ENCODE peak calls at places on chromosomes 3 and 15, in six cellular contexts. One of them, this sample, is unnamed.

GRCh38 chr15:31459011-31459748 is 132.5 kb downstream of the KLF13 start:
- DNase-seq in BE2C: no peak
- DNase-seq in WERI-Rb-1: no peak
- DNase-seq in heart left ventricle: no peak
- DNase-seq in astrocyte of the spinal cord: no peak
- DNase-seq in mammary epithelial cell: peak
- DNase-seq in this sample: peak

GRCh38 chr15:47384316-47384715 is 333.0 kb upstream of the SEMA6D start:
- DNase-seq in BE2C: peak
- DNase-seq in WERI-Rb-1: peak
- DNase-seq in heart left ventricle: peak
- DNase-seq in astrocyte of the spinal cord: peak
- DNase-seq in mammary epithelial cell: peak
- DNase-seq in this sample: peak

GRCh38 chr3:73516656-73517055 is 108.1 kb downstream of the PDZRN3 start:
- DNase-seq in BE2C: no peak
- DNase-seq in WERI-Rb-1: no peak
- DNase-seq in heart left ventricle: peak
- DNase-seq in astrocyte of the spinal cord: no peak
- DNase-seq in mammary epithelial cell: no peak
- DNase-seq in this sample: no peak

GRCh38 chr3:141055136-141055535 is 4.0 kb downstream of the SPSB4 start:
- DNase-seq in BE2C: no peak
- DNase-seq in WERI-Rb-1: no peak
- DNase-seq in heart left ventricle: no peak
- DNase-seq in astrocyte of the spinal cord: no peak
- DNase-seq in mammary epithelial cell: no peak
- DNase-seq in this sample: no peak

GRCh38 chr3:111051354-111051753 is 20.3 kb upstream of the NECTIN3 start:
- DNase-seq in BE2C: no peak
- DNase-seq in WERI-Rb-1: no peak
- DNase-seq in heart left ventricle: no peak
- DNase-seq in astrocyte of the spinal cord: no peak
- DNase-seq in mammary epithelial cell: no peak
- DNase-seq in this sample: no peak

GRCh38 chr15:88792342-88793282 is 10.6 kb upstream of the ACAN start:
- DNase-seq in BE2C: no peak
- DNase-seq in WERI-Rb-1: no peak
- DNase-seq in heart left ventricle: no peak
- DNase-seq in astrocyte of the spinal cord: no peak
- DNase-seq in mammary epithelial cell: peak
- DNase-seq in this sample: no peak

GRCh38 chr15:66016199-66016598 is 146.9 kb downstream of the RAB11A start:
- DNase-seq in BE2C: no peak
- DNase-seq in WERI-Rb-1: no peak
- DNase-seq in heart left ventricle: no peak
- DNase-seq in astrocyte of the spinal cord: no peak
- DNase-seq in mammary epithelial cell: no peak
- DNase-seq in this sample: no peak

GRCh38 chr3:123110953-123111615 is 44.3 kb downstream of the PDIA5 start:
- DNase-seq in BE2C: no peak
- DNase-seq in WERI-Rb-1: peak
- DNase-seq in heart left ventricle: no peak
- DNase-seq in astrocyte of the spinal cord: no peak
- DNase-seq in mammary epithelial cell: no peak
- DNase-seq in this sample: no peak

GRCh38 chr3:128226794-128227399 is 73.6 kb downstream of the EEFSEC start:
- DNase-seq in BE2C: peak
- DNase-seq in WERI-Rb-1: peak
- DNase-seq in heart left ventricle: no peak
- DNase-seq in astrocyte of the spinal cord: peak
- DNase-seq in mammary epithelial cell: peak
- DNase-seq in this sample: peak

GRCh38 chr15:31843426-31844055 is 186.8 kb upstream of the CHRNA7 start:
- DNase-seq in BE2C: no peak
- DNase-seq in WERI-Rb-1: no peak
- DNase-seq in heart left ventricle: no peak
- DNase-seq in astrocyte of the spinal cord: no peak
- DNase-seq in mammary epithelial cell: no peak
- DNase-seq in this sample: no peak

GRCh38 chr15:33396457-33396856 is 85.7 kb downstream of the RYR3 start:
- DNase-seq in BE2C: no peak
- DNase-seq in WERI-Rb-1: no peak
- DNase-seq in heart left ventricle: no peak
- DNase-seq in astrocyte of the spinal cord: no peak
- DNase-seq in mammary epithelial cell: no peak
- DNase-seq in this sample: no peak

GRCh38 chr15:63495780-63496179 is 8.6 kb upstream of the USP3 start:
- DNase-seq in BE2C: peak
- DNase-seq in WERI-Rb-1: peak
- DNase-seq in heart left ventricle: no peak
- DNase-seq in astrocyte of the spinal cord: no peak
- DNase-seq in mammary epithelial cell: no peak
- DNase-seq in this sample: no peak

GRCh38 chr3:141629950-141630349 is 108.1 kb upstream of the RNF7 start:
- DNase-seq in BE2C: no peak
- DNase-seq in WERI-Rb-1: no peak
- DNase-seq in heart left ventricle: no peak
- DNase-seq in astrocyte of the spinal cord: no peak
- DNase-seq in mammary epithelial cell: no peak
- DNase-seq in this sample: no peak

GRCh38 chr3:42653560-42654330 is at the start of gene ZBTB47:
- DNase-seq in BE2C: no peak
- DNase-seq in WERI-Rb-1: no peak
- DNase-seq in heart left ventricle: peak
- DNase-seq in astrocyte of the spinal cord: no peak
- DNase-seq in mammary epithelial cell: peak
- DNase-seq in this sample: no peak

GRCh38 chr3:42651248-42652091 is 2.0 kb upstream of the ZBTB47 start:
- DNase-seq in BE2C: no peak
- DNase-seq in WERI-Rb-1: no peak
- DNase-seq in heart left ventricle: no peak
- DNase-seq in astrocyte of the spinal cord: peak
- DNase-seq in mammary epithelial cell: peak
- DNase-seq in this sample: peak

GRCh38 chr3:42652611-42653302 is 740 bp upstream of the ZBTB47 start:
- DNase-seq in BE2C: peak
- DNase-seq in WERI-Rb-1: peak
- DNase-seq in heart left ventricle: peak
- DNase-seq in astrocyte of the spinal cord: peak
- DNase-seq in mammary epithelial cell: peak
- DNase-seq in this sample: peak

GRCh38 chr3:42653303-42653559 is 266 bp upstream of the ZBTB47 start:
- DNase-seq in BE2C: no peak
- DNase-seq in WERI-Rb-1: no peak
- DNase-seq in heart left ventricle: no peak
- DNase-seq in astrocyte of the spinal cord: no peak
- DNase-seq in mammary epithelial cell: no peak
- DNase-seq in this sample: no peak

DNA sequence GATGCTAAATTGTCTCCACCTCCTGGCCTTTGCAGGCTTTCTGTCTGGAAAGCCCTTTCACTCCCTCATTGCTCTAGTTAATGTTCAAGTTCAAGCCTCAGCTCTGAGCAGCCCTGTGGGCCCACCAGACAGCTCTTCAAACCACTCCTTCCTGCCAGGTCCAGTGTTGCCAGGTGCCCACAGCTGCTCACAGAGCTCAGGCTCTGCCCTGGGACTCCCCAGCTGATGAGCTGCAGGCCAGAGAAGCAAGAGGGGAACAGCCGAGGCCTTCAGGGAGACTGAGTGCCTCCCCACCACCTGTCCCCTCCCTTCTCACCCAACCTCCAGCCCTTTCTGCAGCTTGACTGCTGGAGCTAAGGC is 1.3 kb upstream of the ZBTB47 start:
- DNase-seq in BE2C: no peak
- DNase-seq in WERI-Rb-1: no peak
- DNase-seq in heart left ventricle: no peak
- DNase-seq in astrocyte of the spinal cord: no peak
- DNase-seq in mammary epithelial cell: no peak
- DNase-seq in this sample: no peak
- TF ChIP-seq CTCF in BE2C: no peak
- TF ChIP-seq CTCF in WERI-Rb-1: no peak
- TF ChIP-seq CTCF in heart left ventricle: no peak
- TF ChIP-seq CTCF in astrocyte of the spinal cord: no peak
- TF ChIP-seq CTCF in mammary epithelial cell: no peak
- TF ChIP-seq CTCF in this sample: no peak

GRCh38 chr15:62449638-62450037 is 284.6 kb upstream of the C2CD4B start:
- DNase-seq in BE2C: no peak
- DNase-seq in WERI-Rb-1: no peak
- DNase-seq in heart left ventricle: no peak
- DNase-seq in astrocyte of the spinal cord: no peak
- DNase-seq in mammary epithelial cell: no peak
- DNase-seq in this sample: no peak

GRCh38 chr15:62444104-62445027 is 279.3 kb upstream of the C2CD4B start:
- DNase-seq in BE2C: no peak
- DNase-seq in WERI-Rb-1: no peak
- DNase-seq in heart left ventricle: no peak
- DNase-seq in astrocyte of the spinal cord: peak
- DNase-seq in mammary epithelial cell: peak
- DNase-seq in this sample: peak

GRCh38 chr15:62447742-62448141 is 282.7 kb upstream of the C2CD4B start:
- DNase-seq in BE2C: no peak
- DNase-seq in WERI-Rb-1: no peak
- DNase-seq in heart left ventricle: peak
- DNase-seq in astrocyte of the spinal cord: no peak
- DNase-seq in mammary epithelial cell: no peak
- DNase-seq in this sample: no peak

GRCh38 chr15:62446984-62447383 is 281.9 kb upstream of the C2CD4B start:
- DNase-seq in BE2C: no peak
- DNase-seq in WERI-Rb-1: no peak
- DNase-seq in heart left ventricle: no peak
- DNase-seq in astrocyte of the spinal cord: no peak
- DNase-seq in mammary epithelial cell: no peak
- DNase-seq in this sample: no peak

DNA sequence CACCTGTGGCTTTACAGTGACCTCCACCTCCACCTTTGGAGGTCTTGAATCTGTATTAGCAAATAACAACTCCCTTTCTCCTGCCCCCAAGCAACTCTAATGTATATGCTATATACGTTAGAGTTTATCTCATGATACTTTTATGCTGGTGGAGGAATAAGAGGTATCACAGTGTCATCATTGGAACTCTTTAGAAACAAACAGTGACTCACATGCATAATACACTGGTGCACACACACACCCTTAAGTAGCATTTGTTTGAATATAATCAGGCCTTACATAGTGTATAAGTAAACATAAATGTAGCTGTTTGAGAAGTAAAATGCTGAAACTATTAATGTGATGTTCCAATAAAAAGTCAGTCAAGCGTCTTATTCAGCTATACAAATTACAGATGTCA is 280.2 kb upstream of the C2CD4B start:
- DNase-seq in BE2C: no peak
- DNase-seq in WERI-Rb-1: no peak
- DNase-seq in heart left ventricle: no peak
- DNase-seq in astrocyte of the spinal cord: peak
- DNase-seq in mammary epithelial cell: peak
- DNase-seq in this sample: peak
- H3K4me3 ChIP-seq in BE2C: no peak
- H3K4me3 ChIP-seq in WERI-Rb-1: no peak
- H3K4me3 ChIP-seq in heart left ventricle: no peak
- H3K4me3 ChIP-seq in astrocyte of the spinal cord: no peak
- H3K4me3 ChIP-seq in mammary epithelial cell: no peak
- H3K4me3 ChIP-seq in this sample: no peak

GRCh38 chr3:42600958-42601675 is 631 bp downstream of the NKTR start:
- DNase-seq in BE2C: no peak
- DNase-seq in WERI-Rb-1: no peak
- DNase-seq in heart left ventricle: peak
- DNase-seq in astrocyte of the spinal cord: peak
- DNase-seq in mammary epithelial cell: peak
- DNase-seq in this sample: peak

GRCh38 chr3:42605550-42606173 is 5.2 kb downstream of the NKTR start:
- DNase-seq in BE2C: no peak
- DNase-seq in WERI-Rb-1: peak
- DNase-seq in heart left ventricle: no peak
- DNase-seq in astrocyte of the spinal cord: no peak
- DNase-seq in mammary epithelial cell: no peak
- DNase-seq in this sample: peak

GRCh38 chr3:42602961-42603360 is 2.5 kb downstream of the NKTR start:
- DNase-seq in BE2C: no peak
- DNase-seq in WERI-Rb-1: no peak
- DNase-seq in heart left ventricle: no peak
- DNase-seq in astrocyte of the spinal cord: no peak
- DNase-seq in mammary epithelial cell: no peak
- DNase-seq in this sample: no peak

GRCh38 chr3:42600111-42600957 is at the start of gene NKTR:
- DNase-seq in BE2C: peak
- DNase-seq in WERI-Rb-1: peak
- DNase-seq in heart left ventricle: peak
- DNase-seq in astrocyte of the spinal cord: peak
- DNase-seq in mammary epithelial cell: peak
- DNase-seq in this sample: peak

GRCh38 chr3:42601898-42602581 is 1.6 kb downstream of the NKTR start:
- DNase-seq in BE2C: no peak
- DNase-seq in WERI-Rb-1: no peak
- DNase-seq in heart left ventricle: no peak
- DNase-seq in astrocyte of the spinal cord: no peak
- DNase-seq in mammary epithelial cell: peak
- DNase-seq in this sample: peak
- TF ChIP-seq CTCF in BE2C: no peak
- TF ChIP-seq CTCF in WERI-Rb-1: no peak
- TF ChIP-seq CTCF in heart left ventricle: no peak
- TF ChIP-seq CTCF in astrocyte of the spinal cord: peak
- TF ChIP-seq CTCF in mammary epithelial cell: peak
- TF ChIP-seq CTCF in this sample: peak

DNA sequence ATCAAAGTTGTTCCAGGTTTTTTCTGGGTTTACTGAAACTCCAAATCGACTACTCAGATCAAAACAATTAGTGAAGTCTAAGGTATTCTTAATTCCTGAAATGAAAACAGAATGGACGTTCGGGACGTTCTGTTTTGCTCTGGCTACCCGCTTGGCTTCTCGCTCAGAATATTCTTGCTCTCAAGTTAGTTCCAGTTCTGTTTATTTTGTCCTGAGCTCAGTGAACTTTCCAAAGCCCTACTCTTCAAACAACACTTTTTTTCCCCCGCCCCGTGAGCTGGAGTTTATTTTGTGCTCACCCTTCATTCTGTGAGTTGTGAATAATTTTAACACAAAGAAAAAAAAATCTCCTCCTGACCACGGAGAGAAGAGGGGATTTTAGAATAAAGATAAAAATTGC is 72.6 kb downstream of the SAMMSON start:
- DNase-seq in BE2C: no peak
- DNase-seq in WERI-Rb-1: no peak
- DNase-seq in heart left ventricle: no peak
- DNase-seq in astrocyte of the spinal cord: no peak
- DNase-seq in mammary epithelial cell: no peak
- DNase-seq in this sample: no peak
- H3K4me3 ChIP-seq in BE2C: no peak
- H3K4me3 ChIP-seq in WERI-Rb-1: no peak
- H3K4me3 ChIP-seq in heart left ventricle: peak
- H3K4me3 ChIP-seq in astrocyte of the spinal cord: peak
- H3K4me3 ChIP-seq in mammary epithelial cell: no peak
- H3K4me3 ChIP-seq in this sample: no peak

GRCh38 chr15:43346305-43346704 is 15.9 kb upstream of the LCMT2 start:
- DNase-seq in BE2C: no peak
- DNase-seq in WERI-Rb-1: no peak
- DNase-seq in heart left ventricle: no peak
- DNase-seq in astrocyte of the spinal cord: no peak
- DNase-seq in mammary epithelial cell: no peak
- DNase-seq in this sample: no peak
- TF ChIP-seq CTCF in BE2C: peak
- TF ChIP-seq CTCF in WERI-Rb-1: no peak
- TF ChIP-seq CTCF in heart left ventricle: no peak
- TF ChIP-seq CTCF in astrocyte of the spinal cord: no peak
- TF ChIP-seq CTCF in mammary epithelial cell: no peak
- TF ChIP-seq CTCF in this sample: no peak

This sample was measured in fibroblast of mammary gland.